ENCODE peak calls at places on chromosomes 5 and 9, in seven cellular contexts. L, B, E, M, U, F and W are unnamed samples.

GRCh38 chr9:98218562-98219363 is 26.3 kb upstream of the CORO2A start:
- DNase-seq in L (no peak), B (no peak), E (no peak), M (no peak), U (no peak), F (peak; percentile 76), W (no peak)

GRCh38 chr5:131416729-131417128 is 152.9 kb downstream of the CDC42SE2 start:
- DNase-seq in L (no peak), B (no peak), E (no peak), M (no peak), U (no peak), F (no peak), W (peak; percentile 28)

GRCh38 chr9:133160742-133161541 is 2.8 kb downstream of the GBGT1 start:
- DNase-seq in L (peak; percentile 74), B (no peak), E (no peak), M (no peak), U (no peak), F (peak; percentile 18), W (peak; percentile 83)

GRCh38 chr5:58235279-58235678 is 224.6 kb downstream of the PLK2 start:
- DNase-seq in L (no peak), B (no peak), E (no peak), M (no peak), U (no peak), F (no peak), W (no peak)

GRCh38 chr5:123512631-123513461 is 869 bp downstream of the CSNK1G3 start:
- DNase-seq in L (no peak), B (no peak), E (no peak), M (no peak), U (no peak), F (no peak), W (peak; percentile 47)

GRCh38 chr9:30116673-30117217 is 2267.7 kb upstream of the ACO1 start:
- DNase-seq in L (no peak), B (no peak), E (no peak), M (no peak), U (no peak), F (no peak), W (no peak)

GRCh38 chr9:546235-546634 is 295.3 kb upstream of the DMRT1 start:
- DNase-seq in L (no peak), B (no peak), E (no peak), M (no peak), U (no peak), F (no peak), W (no peak)

GRCh38 chr9:137349471-137350033 is 47.5 kb upstream of the NRARP start:
- DNase-seq in L (no peak), B (no peak), E (no peak), M (no peak), U (no peak), F (no peak), W (no peak)

GRCh38 chr5:53170748-53171349 is 61.3 kb upstream of the MOCS2 start:
- DNase-seq in L (no peak), B (no peak), E (no peak), M (no peak), U (no peak), F (peak; percentile 42), W (peak; percentile 15)

GRCh38 chr9:114392749-114393112 is 4.9 kb upstream of the AKNA start:
- DNase-seq in L (no peak), B (no peak), E (no peak), M (no peak), U (no peak), F (peak; percentile 65), W (no peak)

GRCh38 chr5:116084231-116084630 is 594 bp upstream of the COMMD10 start:
- DNase-seq in L (no peak), B (no peak), E (no peak), M (no peak), U (no peak), F (no peak), W (peak; percentile 41)

GRCh38 chr9:76571288-76572204 is 112.6 kb downstream of the GCNT1 start:
- DNase-seq in L (no peak), B (no peak), E (no peak), M (no peak), U (no peak), F (no peak), W (peak; percentile 57)

GRCh38 chr5:98296426-98296825 is 477.0 kb upstream of the RGMB start:
- DNase-seq in L (no peak), B (no peak), E (no peak), M (no peak), U (no peak), F (no peak), W (no peak)

GRCh38 chr9:112680731-112681402 is 37.0 kb downstream of the INIP start:
- DNase-seq in L (no peak), B (no peak), E (no peak), M (no peak), U (no peak), F (no peak), W (no peak)

GRCh38 chr9:88387733-88388202 is 476 bp upstream of the SPIN1 start:
- DNase-seq in L (peak; percentile 47), B (no peak), E (no peak), M (no peak), U (no peak), F (peak; percentile 53), W (no peak)

GRCh38 chr5:60649288-60649917 is 50.6 kb downstream of the DEPDC1B start:
- DNase-seq in L (no peak), B (no peak), E (no peak), M (no peak), U (no peak), F (no peak), W (peak; percentile 48)

GRCh38 chr5:116256717-116257116 is 171.9 kb downstream of the COMMD10 start:
- DNase-seq in L (no peak), B (no peak), E (no peak), M (no peak), U (no peak), F (no peak), W (no peak)

GRCh38 chr5:77645158-77645994 is 6.9 kb upstream of the OTP start:
- DNase-seq in L (no peak), B (no peak), E (no peak), M (no peak), U (no peak), F (no peak), W (peak; percentile 90)

GRCh38 chr9:121278535-121279169 is 10.7 kb downstream of the GSN start:
- DNase-seq in L (peak; percentile 80), B (no peak), E (no peak), M (no peak), U (peak; percentile 31), F (peak; percentile 22), W (peak; percentile 66)

GRCh38 chr5:15510092-15510491 is 10.1 kb downstream of the FBXL7 start:
- DNase-seq in L (no peak), B (no peak), E (no peak), M (no peak), U (no peak), F (no peak), W (no peak)

GRCh38 chr9:94031380-94031779 is 52.9 kb upstream of the PTPDC1 start:
- DNase-seq in L (no peak), B (no peak), E (no peak), M (no peak), U (no peak), F (no peak), W (no peak)